ENCODE peak calls at places on chromosomes 2 and 18, in four cellular contexts. One of them, this sample, is unnamed.

GRCh38 chr18:24544141-24544498 is 83.7 kb downstream of the HRH4 start:
- DNase-seq in A549: peak
- DNase-seq in stomach: no peak
- DNase-seq in sigmoid colon: no peak
- DNase-seq in this sample: no peak

GRCh38 chr2:207836526-207837133 is 66.9 kb upstream of the FZD5 start:
- DNase-seq in A549: no peak
- DNase-seq in stomach: peak
- DNase-seq in sigmoid colon: no peak
- DNase-seq in this sample: no peak

GRCh38 chr2:20604957-20605381 is 45.9 kb downstream of the HS1BP3 start:
- DNase-seq in A549: no peak
- DNase-seq in stomach: no peak
- DNase-seq in sigmoid colon: peak
- DNase-seq in this sample: peak

GRCh38 chr2:5933669-5934068 is 241.5 kb downstream of the SOX11 start:
- DNase-seq in A549: no peak
- DNase-seq in stomach: no peak
- DNase-seq in sigmoid colon: no peak
- DNase-seq in this sample: no peak

GRCh38 chr2:167862787-167863186 is 384.6 kb downstream of the STK39 start:
- DNase-seq in A549: no peak
- DNase-seq in stomach: no peak
- DNase-seq in sigmoid colon: no peak
- DNase-seq in this sample: no peak

GRCh38 chr2:47265751-47266231 is 110.7 kb upstream of the STPG4 start:
- DNase-seq in A549: no peak
- DNase-seq in stomach: no peak
- DNase-seq in sigmoid colon: peak
- DNase-seq in this sample: no peak

GRCh38 chr18:27661320-27662049 is 476.4 kb upstream of the CHST9 start:
- DNase-seq in A549: no peak
- DNase-seq in stomach: no peak
- DNase-seq in sigmoid colon: no peak
- DNase-seq in this sample: no peak

GRCh38 chr2:9178905-9179571 is 27.6 kb upstream of the ASAP2 start:
- DNase-seq in A549: no peak
- DNase-seq in stomach: peak
- DNase-seq in sigmoid colon: peak
- DNase-seq in this sample: peak

GRCh38 chr18:49723648-49724180 is 89.6 kb downstream of the ACAA2 start:
- DNase-seq in A549: no peak
- DNase-seq in stomach: no peak
- DNase-seq in sigmoid colon: no peak
- DNase-seq in this sample: no peak

GRCh38 chr18:45059695-45060094 is 379.0 kb downstream of the SETBP1 start:
- DNase-seq in A549: peak
- DNase-seq in stomach: no peak
- DNase-seq in sigmoid colon: no peak
- DNase-seq in this sample: no peak

GRCh38 chr18:11071300-11071699 is 78.1 kb downstream of the PIEZO2 start:
- DNase-seq in A549: no peak
- DNase-seq in stomach: no peak
- DNase-seq in sigmoid colon: no peak
- DNase-seq in this sample: no peak

GRCh38 chr2:71702971-71703898 is 249.9 kb downstream of the DYSF start:
- DNase-seq in A549: no peak
- DNase-seq in stomach: no peak
- DNase-seq in sigmoid colon: no peak
- DNase-seq in this sample: no peak

GRCh38 chr2:127512362-127512761 is 13.9 kb downstream of the IWS1 start:
- DNase-seq in A549: no peak
- DNase-seq in stomach: no peak
- DNase-seq in sigmoid colon: no peak
- DNase-seq in this sample: no peak

GRCh38 chr2:118049140-118050128 is 35.6 kb upstream of the CCDC93 start:
- DNase-seq in A549: no peak
- DNase-seq in stomach: no peak
- DNase-seq in sigmoid colon: no peak
- DNase-seq in this sample: no peak

GRCh38 chr2:28128281-28128950 is 237.9 kb downstream of the BABAM2 start:
- DNase-seq in A549: peak
- DNase-seq in stomach: no peak
- DNase-seq in sigmoid colon: no peak
- DNase-seq in this sample: no peak

GRCh38 chr18:13500227-13500865 is 226.0 kb downstream of the FAM210A start:
- DNase-seq in A549: no peak
- DNase-seq in stomach: no peak
- DNase-seq in sigmoid colon: no peak
- DNase-seq in this sample: no peak

GRCh38 chr18:51724790-51725721 is 527.6 kb upstream of the MEX3C start:
- DNase-seq in A549: no peak
- DNase-seq in stomach: no peak
- DNase-seq in sigmoid colon: no peak
- DNase-seq in this sample: no peak

GRCh38 chr2:16553222-16553621 is 112.4 kb downstream of the CYRIA start:
- DNase-seq in A549: peak
- DNase-seq in stomach: peak
- DNase-seq in sigmoid colon: no peak
- DNase-seq in this sample: peak

GRCh38 chr2:232021881-232022280 is 60.4 kb downstream of the DIS3L2 start:
- DNase-seq in A549: no peak
- DNase-seq in stomach: no peak
- DNase-seq in sigmoid colon: no peak
- DNase-seq in this sample: no peak

GRCh38 chr2:103123516-103123915 is 361.7 kb downstream of the TMEM182 start:
- DNase-seq in A549: no peak
- DNase-seq in stomach: no peak
- DNase-seq in sigmoid colon: no peak
- DNase-seq in this sample: no peak

GRCh38 chr2:101446869-101447268 is 28.0 kb downstream of the RFX8 start:
- DNase-seq in A549: no peak
- DNase-seq in stomach: no peak
- DNase-seq in sigmoid colon: no peak
- DNase-seq in this sample: no peak

GRCh38 chr2:96679843-96680242 is 37.3 kb downstream of the FER1L5 start:
- DNase-seq in A549: no peak
- DNase-seq in stomach: peak
- DNase-seq in sigmoid colon: no peak
- DNase-seq in this sample: no peak

GRCh38 chr2:60544980-60545560 is 8.4 kb downstream of the BCL11A start:
- DNase-seq in A549: no peak
- DNase-seq in stomach: no peak
- DNase-seq in sigmoid colon: no peak
- DNase-seq in this sample: no peak

GRCh38 chr2:221016551-221016950 is 555.6 kb downstream of the EPHA4 start:
- DNase-seq in A549: no peak
- DNase-seq in stomach: no peak
- DNase-seq in sigmoid colon: no peak
- DNase-seq in this sample: no peak

GRCh38 chr2:61758991-61759390 is 94.9 kb downstream of the FAM161A start:
- DNase-seq in A549: no peak
- DNase-seq in stomach: no peak
- DNase-seq in sigmoid colon: no peak
- DNase-seq in this sample: no peak

GRCh38 chr2:125643128-125643527 is 1012.8 kb upstream of the GYPC start:
- DNase-seq in A549: no peak
- DNase-seq in stomach: no peak
- DNase-seq in sigmoid colon: no peak
- DNase-seq in this sample: no peak

GRCh38 chr2:35973132-35973736 is 382.3 kb upstream of the CRIM1 start:
- DNase-seq in A549: peak
- DNase-seq in stomach: no peak
- DNase-seq in sigmoid colon: no peak
- DNase-seq in this sample: no peak

GRCh38 chr2:96108578-96109561 is 7.5 kb downstream of the ADRA2B start:
- DNase-seq in A549: no peak
- DNase-seq in stomach: no peak
- DNase-seq in sigmoid colon: peak
- DNase-seq in this sample: no peak

GRCh38 chr2:190088917-190089316 is 26.4 kb upstream of the MSTN start:
- DNase-seq in A549: peak
- DNase-seq in stomach: peak
- DNase-seq in sigmoid colon: no peak
- DNase-seq in this sample: peak

GRCh38 chr2:238158018-238158806 is 558 bp upstream of the ERFE start:
- DNase-seq in A549: no peak
- DNase-seq in stomach: no peak
- DNase-seq in sigmoid colon: no peak
- DNase-seq in this sample: no peak
- H3K4me3 ChIP-seq in A549: peak
- H3K4me3 ChIP-seq in stomach: peak
- H3K4me3 ChIP-seq in sigmoid colon: peak
- H3K4me3 ChIP-seq in this sample: peak

GRCh38 chr2:223944704-223945531 is at the start of gene WDFY1:
- DNase-seq in A549: peak
- DNase-seq in stomach: peak
- DNase-seq in sigmoid colon: peak
- DNase-seq in this sample: peak
- TF ChIP-seq EP300 in A549: peak
- TF ChIP-seq EP300 in stomach: no peak
- TF ChIP-seq EP300 in sigmoid colon: no peak
- TF ChIP-seq EP300 in this sample: no peak

GRCh38 chr2:22282902-22283301 is 1102.1 kb upstream of the KLHL29 start:
- DNase-seq in A549: no peak
- DNase-seq in stomach: no peak
- DNase-seq in sigmoid colon: no peak
- DNase-seq in this sample: no peak
- H3K27ac ChIP-seq in A549: no peak
- H3K27ac ChIP-seq in stomach: no peak
- H3K27ac ChIP-seq in sigmoid colon: peak
- H3K27ac ChIP-seq in this sample: no peak

GRCh38 chr2:105791229-105791628 is 46.5 kb downstream of the NCK2 start:
- DNase-seq in A549: no peak
- DNase-seq in stomach: no peak
- DNase-seq in sigmoid colon: no peak
- DNase-seq in this sample: no peak

GRCh38 chr2:105790467-105791118 is 45.9 kb downstream of the NCK2 start:
- DNase-seq in A549: no peak
- DNase-seq in stomach: no peak
- DNase-seq in sigmoid colon: no peak
- DNase-seq in this sample: no peak

GRCh38 chr2:105794926-105795574 is 50.3 kb downstream of the NCK2 start:
- DNase-seq in A549: no peak
- DNase-seq in stomach: no peak
- DNase-seq in sigmoid colon: no peak
- DNase-seq in this sample: no peak

GRCh38 chr2:105793230-105793975 is 48.7 kb downstream of the NCK2 start:
- DNase-seq in A549: no peak
- DNase-seq in stomach: no peak
- DNase-seq in sigmoid colon: no peak
- DNase-seq in this sample: no peak

DNA sequence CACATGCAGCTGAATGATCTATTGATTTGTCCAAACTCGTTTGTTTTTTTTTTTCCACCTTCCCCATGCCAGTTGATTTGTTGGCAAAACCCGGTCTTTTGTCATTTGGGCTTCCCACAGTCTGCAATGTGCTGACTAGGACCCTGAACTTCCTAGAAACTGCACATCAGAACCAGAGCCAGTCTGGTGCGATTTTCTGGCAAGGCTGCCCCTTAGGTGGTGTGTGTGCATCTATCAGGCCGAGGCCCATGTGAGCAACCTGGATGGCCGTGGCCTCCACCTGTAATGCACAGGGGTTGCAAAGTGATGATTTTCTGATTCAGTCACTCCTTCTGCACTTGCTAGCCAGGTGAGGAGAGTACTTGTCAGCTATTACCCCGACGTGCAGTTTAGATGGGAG is 47.8 kb downstream of the NCK2 start:
- DNase-seq in A549: no peak
- DNase-seq in stomach: no peak
- DNase-seq in sigmoid colon: no peak
- DNase-seq in this sample: no peak
- H3K4me3 ChIP-seq in A549: no peak
- H3K4me3 ChIP-seq in stomach: no peak
- H3K4me3 ChIP-seq in sigmoid colon: no peak
- H3K4me3 ChIP-seq in this sample: no peak

GRCh38 chr2:70087703-70088507 is 628 bp downstream of the PCBP1 start:
- DNase-seq in A549: peak
- DNase-seq in stomach: peak
- DNase-seq in sigmoid colon: peak
- DNase-seq in this sample: peak
- TF ChIP-seq EP300 in A549: no peak
- TF ChIP-seq EP300 in stomach: no peak
- TF ChIP-seq EP300 in sigmoid colon: no peak
- TF ChIP-seq EP300 in this sample: no peak

DNA sequence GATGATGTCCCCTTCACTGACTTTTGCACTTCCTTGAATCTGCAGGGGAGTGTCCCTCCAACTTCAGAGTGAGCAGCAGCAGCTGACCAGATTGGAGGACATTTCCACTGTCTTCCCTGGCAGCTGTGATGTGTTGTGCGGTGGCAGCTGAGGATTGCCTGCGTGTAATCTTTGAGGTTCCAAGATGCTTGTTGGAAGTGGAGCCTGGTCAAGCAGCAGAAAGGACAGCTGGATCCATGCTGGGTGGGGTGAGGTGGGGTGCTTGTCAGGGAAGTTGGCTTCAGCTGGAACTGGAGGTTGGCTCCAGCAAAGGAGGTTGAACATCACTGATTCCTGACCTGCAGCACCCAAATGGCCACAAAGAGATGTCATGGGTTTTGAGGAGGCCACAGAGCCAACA is 64.8 kb downstream of the ST3GAL5 start:
- DNase-seq in A549: no peak
- DNase-seq in stomach: no peak
- DNase-seq in sigmoid colon: no peak
- DNase-seq in this sample: no peak
- H3K27ac ChIP-seq in A549: no peak
- H3K27ac ChIP-seq in stomach: no peak
- H3K27ac ChIP-seq in sigmoid colon: no peak
- H3K27ac ChIP-seq in this sample: no peak

This sample was measured in ovary.